ENCODE peak calls at places on chromosomes 3 and 15, in four cellular contexts. Y is EL, O is ELR, P is A673. Q is an unnamed sample.

GRCh38 chr3:182989566-182989965 is 9.2 kb upstream of the DCUN1D1 start:
- DNase-seq in P (no peak), Y (no peak), O (no peak), Q (no peak)

GRCh38 chr3:129934234-129935123 is 40.0 kb upstream of the TRH start:
- DNase-seq in P (peak), Y (peak), O (peak), Q (peak)

GRCh38 chr3:64460877-64461276 is 226.9 kb downstream of the ADAMTS9 start:
- DNase-seq in P (no peak), O (peak), Y (peak), Q (peak)

GRCh38 chr15:68620721-68621528 is 42.1 kb downstream of the CORO2B start:
- DNase-seq in O (peak), Y (peak), P (peak), Q (peak)

GRCh38 chr3:156741935-156742334 is 67.5 kb downstream of the TIPARP start:
- DNase-seq in O (no peak), Y (no peak), P (no peak), Q (no peak)

GRCh38 chr15:101614761-101615160 is 37.4 kb downstream of the TM2D3 start:
- DNase-seq in P (no peak), Y (no peak), O (no peak), Q (no peak)

GRCh38 chr15:37880009-37880834 is 54.2 kb upstream of the TMCO5A start:
- DNase-seq in Y (peak), P (peak), O (peak), Q (peak)

GRCh38 chr15:95853350-95853749 is 477.1 kb upstream of the NR2F2 start:
- DNase-seq in Y (peak), O (peak), P (no peak), Q (no peak)

GRCh38 chr15:58201536-58201935 is 63.4 kb downstream of the AQP9 start:
- DNase-seq in P (peak), O (no peak), Y (peak), Q (peak)

GRCh38 chr3:48504051-48504946 is at the start of gene SHISA5:
- DNase-seq in Y (peak), P (peak), O (peak), Q (peak)

GRCh38 chr15:79673416-79674123 is 223.2 kb downstream of the MTHFS start:
- DNase-seq in O (peak), Y (peak), P (peak), Q (peak)

GRCh38 chr15:90559119-90559518 is 29.4 kb downstream of the CRTC3 start:
- DNase-seq in Y (no peak), P (no peak), O (no peak), Q (no peak)

GRCh38 chr3:143737065-143737464 is 111.2 kb downstream of the SLC9A9 start:
- DNase-seq in O (no peak), Y (no peak), P (no peak), Q (no peak)

GRCh38 chr3:8884630-8885290 is 78.5 kb downstream of the RAD18 start:
- DNase-seq in Y (no peak), P (no peak), O (no peak), Q (no peak)